ENCODE peak calls at places on chromosomes 2 and 18, in four cellular contexts. L is stimulated activated CD8-positive, alpha-beta memory T cell treated with anti-CD3 and anti-CD28 coated beads, Interleukin-15, amount 100 ng/mL, for 48 hours; N is left lobe of liver; T is fibroblast of the conjunctiva. X is an unnamed sample.

GRCh38 chr2:157592983-157593382 is 35.7 kb downstream of the ACVR1C start:
- DNase-seq in L (no peak), N (no peak), T (peak; percentile 1), X (no peak)

GRCh38 chr2:180799141-180799540 is 181.3 kb upstream of the UBE2E3 start:
- DNase-seq in L (no peak), N (no peak), T (no peak), X (no peak)

GRCh38 chr18:63158676-63159291 is 160.8 kb downstream of the BCL2 start:
- DNase-seq in L (no peak), N (no peak), T (no peak), X (no peak)

GRCh38 chr2:134164306-134164705 is 89.6 kb upstream of the MGAT5 start:
- DNase-seq in L (no peak), N (no peak), T (no peak), X (no peak)

GRCh38 chr2:70668911-70669310 is 99.1 kb downstream of the ADD2 start:
- DNase-seq in L (no peak), N (no peak), T (no peak), X (no peak)

GRCh38 chr18:69701305-69701704 is 246.4 kb downstream of the CD226 start:
- DNase-seq in L (no peak), N (no peak), T (no peak), X (no peak)

GRCh38 chr2:30305235-30305634 is 73.9 kb downstream of the LBH start:
- DNase-seq in L (no peak), N (no peak), T (no peak), X (no peak)

GRCh38 chr2:141906673-141907072 is 224.1 kb downstream of the LRP1B start:
- DNase-seq in L (no peak), N (no peak), T (no peak), X (no peak)

GRCh38 chr2:108267117-108267516 is 21.6 kb upstream of the SULT1C2 start:
- DNase-seq in L (no peak), N (no peak), T (no peak), X (no peak)

GRCh38 chr2:88066543-88066942 is 1.1 kb upstream of the SMYD1 start:
- DNase-seq in L (no peak), N (no peak), T (no peak), X (no peak)

GRCh38 chr2:7670905-7671304 is 753.7 kb downstream of the RNF144A start:
- DNase-seq in L (no peak), N (no peak), T (no peak), X (no peak)

GRCh38 chr2:17309741-17310339 is 208.4 kb downstream of the RAD51AP2 start:
- DNase-seq in L (no peak), N (peak; percentile 53), T (peak; percentile 52), X (no peak)

GRCh38 chr2:54964271-54964670 is 86.0 kb downstream of the RTN4 start:
- DNase-seq in L (no peak), N (no peak), T (no peak), X (no peak)

X was measured in osteocyte.